ENCODE peak calls at places on chromosomes 5 and 9, in eight cellular contexts. One of them, this sample, is unnamed.
A peak's percentile ranks its signal among the peaks of the same experiment; 100 is the strongest.

GRCh38 chr5:179803651-179804598 is 2.7 kb downstream of the MGAT4B start:
- DNase-seq in PC-3: peak; percentile 46
- DNase-seq in AG09309: no peak
- DNase-seq in psoas muscle: no peak
- DNase-seq in CD8-positive, alpha-beta T cell: no peak
- DNase-seq in ascending aorta: peak; percentile 58
- DNase-seq in colonic mucosa: peak; percentile 33
- DNase-seq in GM12865: no peak
- DNase-seq in this sample: no peak

GRCh38 chr5:159336586-159337290 is 6.5 kb upstream of the IL12B start:
- DNase-seq in PC-3: no peak
- DNase-seq in AG09309: no peak
- DNase-seq in CD8-positive, alpha-beta T cell: no peak
- DNase-seq in ascending aorta: no peak
- DNase-seq in psoas muscle: no peak
- DNase-seq in GM12865: no peak
- DNase-seq in colonic mucosa: no peak
- DNase-seq in this sample: no peak

GRCh38 chr5:130198927-130199326 is 294.7 kb downstream of the CHSY3 start:
- DNase-seq in colonic mucosa: no peak
- DNase-seq in AG09309: no peak
- DNase-seq in ascending aorta: no peak
- DNase-seq in GM12865: peak; percentile 64
- DNase-seq in PC-3: peak; percentile 56
- DNase-seq in CD8-positive, alpha-beta T cell: no peak
- DNase-seq in psoas muscle: no peak
- DNase-seq in this sample: no peak

GRCh38 chr5:135497971-135498661 is 37.6 kb downstream of the NEUROG1 start:
- DNase-seq in ascending aorta: no peak
- DNase-seq in colonic mucosa: no peak
- DNase-seq in GM12865: no peak
- DNase-seq in CD8-positive, alpha-beta T cell: peak; percentile 32
- DNase-seq in psoas muscle: no peak
- DNase-seq in AG09309: no peak
- DNase-seq in PC-3: peak; percentile 47
- DNase-seq in this sample: peak; percentile 36

GRCh38 chr5:181160144-181160754 is 12.9 kb downstream of the OR2V2 start:
- DNase-seq in GM12865: peak; percentile 89
- DNase-seq in colonic mucosa: no peak
- DNase-seq in PC-3: peak; percentile 38
- DNase-seq in CD8-positive, alpha-beta T cell: peak; percentile 66
- DNase-seq in psoas muscle: peak; percentile 56
- DNase-seq in ascending aorta: peak; percentile 83
- DNase-seq in AG09309: no peak
- DNase-seq in this sample: peak; percentile 77

GRCh38 chr9:127818574-127818973 is 15.9 kb downstream of the FPGS start:
- DNase-seq in CD8-positive, alpha-beta T cell: no peak
- DNase-seq in GM12865: no peak
- DNase-seq in AG09309: no peak
- DNase-seq in ascending aorta: no peak
- DNase-seq in psoas muscle: no peak
- DNase-seq in PC-3: no peak
- DNase-seq in colonic mucosa: no peak
- DNase-seq in this sample: no peak

GRCh38 chr5:138186002-138186447 is 7.1 kb downstream of the KIF20A start:
- DNase-seq in GM12865: peak; percentile 53
- DNase-seq in AG09309: no peak
- DNase-seq in CD8-positive, alpha-beta T cell: no peak
- DNase-seq in psoas muscle: no peak
- DNase-seq in PC-3: no peak
- DNase-seq in colonic mucosa: no peak
- DNase-seq in ascending aorta: no peak
- DNase-seq in this sample: no peak

GRCh38 chr9:77597057-77597456 is 51.1 kb downstream of the GNA14 start:
- DNase-seq in colonic mucosa: no peak
- DNase-seq in GM12865: no peak
- DNase-seq in AG09309: no peak
- DNase-seq in psoas muscle: no peak
- DNase-seq in PC-3: no peak
- DNase-seq in CD8-positive, alpha-beta T cell: no peak
- DNase-seq in ascending aorta: no peak
- DNase-seq in this sample: no peak

GRCh38 chr9:19430201-19430760 is 21.5 kb downstream of the ACER2 start:
- DNase-seq in CD8-positive, alpha-beta T cell: no peak
- DNase-seq in AG09309: no peak
- DNase-seq in PC-3: no peak
- DNase-seq in psoas muscle: no peak
- DNase-seq in GM12865: no peak
- DNase-seq in ascending aorta: no peak
- DNase-seq in colonic mucosa: no peak
- DNase-seq in this sample: no peak

GRCh38 chr5:31291323-31291854 is 97.9 kb downstream of the CDH6 start:
- DNase-seq in psoas muscle: no peak
- DNase-seq in PC-3: peak; percentile 47
- DNase-seq in ascending aorta: no peak
- DNase-seq in AG09309: no peak
- DNase-seq in CD8-positive, alpha-beta T cell: no peak
- DNase-seq in colonic mucosa: no peak
- DNase-seq in GM12865: no peak
- DNase-seq in this sample: no peak

GRCh38 chr5:122602700-122603099 is 172.2 kb upstream of the SNX2 start:
- DNase-seq in GM12865: no peak
- DNase-seq in AG09309: no peak
- DNase-seq in CD8-positive, alpha-beta T cell: no peak
- DNase-seq in psoas muscle: no peak
- DNase-seq in ascending aorta: no peak
- DNase-seq in colonic mucosa: no peak
- DNase-seq in PC-3: no peak
- DNase-seq in this sample: no peak

GRCh38 chr5:107979272-107979671 is 308.5 kb upstream of the EFNA5 start:
- DNase-seq in AG09309: no peak
- DNase-seq in GM12865: no peak
- DNase-seq in psoas muscle: no peak
- DNase-seq in colonic mucosa: no peak
- DNase-seq in PC-3: no peak
- DNase-seq in ascending aorta: no peak
- DNase-seq in CD8-positive, alpha-beta T cell: no peak
- DNase-seq in this sample: no peak

GRCh38 chr5:96579711-96580110 is 82.5 kb upstream of the CAST start:
- DNase-seq in colonic mucosa: no peak
- DNase-seq in CD8-positive, alpha-beta T cell: no peak
- DNase-seq in PC-3: no peak
- DNase-seq in GM12865: no peak
- DNase-seq in psoas muscle: no peak
- DNase-seq in AG09309: no peak
- DNase-seq in ascending aorta: no peak
- DNase-seq in this sample: no peak

GRCh38 chr5:40223884-40224402 is 455.8 kb upstream of the PTGER4 start:
- DNase-seq in colonic mucosa: no peak
- DNase-seq in CD8-positive, alpha-beta T cell: no peak
- DNase-seq in psoas muscle: no peak
- DNase-seq in ascending aorta: no peak
- DNase-seq in GM12865: peak; percentile 67
- DNase-seq in AG09309: peak; percentile 67
- DNase-seq in PC-3: peak; percentile 90
- DNase-seq in this sample: no peak

GRCh38 chr9:114098021-114098659 is 952 bp downstream of the KIF12 start:
- DNase-seq in psoas muscle: no peak
- DNase-seq in CD8-positive, alpha-beta T cell: no peak
- DNase-seq in colonic mucosa: peak; percentile 71
- DNase-seq in GM12865: no peak
- DNase-seq in ascending aorta: no peak
- DNase-seq in PC-3: peak; percentile 39
- DNase-seq in AG09309: no peak
- DNase-seq in this sample: no peak

GRCh38 chr9:19409406-19410194 is 791 bp downstream of the ACER2 start:
- DNase-seq in CD8-positive, alpha-beta T cell: no peak
- DNase-seq in ascending aorta: peak; percentile 78
- DNase-seq in PC-3: peak; percentile 27
- DNase-seq in psoas muscle: peak; percentile 39
- DNase-seq in colonic mucosa: peak; percentile 44
- DNase-seq in GM12865: peak; percentile 48
- DNase-seq in AG09309: no peak
- DNase-seq in this sample: peak; percentile 15

GRCh38 chr5:42951847-42952411 is 88.2 kb downstream of the ANXA2R start:
- DNase-seq in ascending aorta: no peak
- DNase-seq in psoas muscle: peak; percentile 23
- DNase-seq in AG09309: no peak
- DNase-seq in colonic mucosa: peak; percentile 37
- DNase-seq in GM12865: peak; percentile 67
- DNase-seq in CD8-positive, alpha-beta T cell: peak; percentile 81
- DNase-seq in PC-3: no peak
- DNase-seq in this sample: no peak

GRCh38 chr9:70924905-70925547 is 196.4 kb downstream of the TRPM3 start:
- DNase-seq in GM12865: peak; percentile 57
- DNase-seq in CD8-positive, alpha-beta T cell: no peak
- DNase-seq in psoas muscle: no peak
- DNase-seq in AG09309: peak; percentile 89
- DNase-seq in colonic mucosa: peak; percentile 27
- DNase-seq in ascending aorta: peak; percentile 82
- DNase-seq in PC-3: peak; percentile 52
- DNase-seq in this sample: peak; percentile 34

GRCh38 chr9:84229186-84229585 is 111.4 kb downstream of the SLC28A3 start:
- DNase-seq in PC-3: no peak
- DNase-seq in GM12865: no peak
- DNase-seq in ascending aorta: no peak
- DNase-seq in AG09309: no peak
- DNase-seq in psoas muscle: no peak
- DNase-seq in colonic mucosa: no peak
- DNase-seq in CD8-positive, alpha-beta T cell: no peak
- DNase-seq in this sample: no peak

GRCh38 chr9:69223605-69224004 is 49.5 kb downstream of the TJP2 start:
- DNase-seq in AG09309: no peak
- DNase-seq in ascending aorta: no peak
- DNase-seq in GM12865: peak; percentile 12
- DNase-seq in colonic mucosa: no peak
- DNase-seq in PC-3: peak; percentile 70
- DNase-seq in CD8-positive, alpha-beta T cell: no peak
- DNase-seq in psoas muscle: no peak
- DNase-seq in this sample: no peak

GRCh38 chr5:176388341-176389113 is at the start of the genes HIGD2A and NOP16:
- DNase-seq in ascending aorta: peak; percentile 100
- DNase-seq in psoas muscle: peak; percentile 100
- DNase-seq in AG09309: peak; percentile 95
- DNase-seq in CD8-positive, alpha-beta T cell: peak; percentile 99
- DNase-seq in GM12865: peak; percentile 99
- DNase-seq in PC-3: peak; percentile 99
- DNase-seq in colonic mucosa: peak; percentile 100
- DNase-seq in this sample: peak; percentile 99

GRCh38 chr5:164818440-164818839 is 1313.0 kb downstream of the MAT2B start:
- DNase-seq in ascending aorta: no peak
- DNase-seq in colonic mucosa: no peak
- DNase-seq in psoas muscle: no peak
- DNase-seq in GM12865: no peak
- DNase-seq in CD8-positive, alpha-beta T cell: no peak
- DNase-seq in AG09309: no peak
- DNase-seq in PC-3: no peak
- DNase-seq in this sample: no peak

GRCh38 chr9:8860925-8861324 is 1061.3 kb upstream of the DMAC1 start:
- DNase-seq in colonic mucosa: no peak
- DNase-seq in ascending aorta: no peak
- DNase-seq in AG09309: no peak
- DNase-seq in psoas muscle: no peak
- DNase-seq in PC-3: no peak
- DNase-seq in CD8-positive, alpha-beta T cell: no peak
- DNase-seq in GM12865: no peak
- DNase-seq in this sample: no peak
- TF ChIP-seq CTCF in colonic mucosa: no peak
- TF ChIP-seq CTCF in ascending aorta: peak; percentile 12
- TF ChIP-seq CTCF in AG09309: no peak
- TF ChIP-seq CTCF in psoas muscle: no peak
- TF ChIP-seq CTCF in PC-3: no peak
- TF ChIP-seq CTCF in CD8-positive, alpha-beta T cell: no peak
- TF ChIP-seq CTCF in GM12865: no peak
- TF ChIP-seq CTCF in this sample: peak; percentile 18

GRCh38 chr9:133230093-133230492 is 21.0 kb upstream of the OBP2B start:
- DNase-seq in GM12865: no peak
- DNase-seq in AG09309: no peak
- DNase-seq in colonic mucosa: no peak
- DNase-seq in PC-3: no peak
- DNase-seq in CD8-positive, alpha-beta T cell: no peak
- DNase-seq in psoas muscle: no peak
- DNase-seq in ascending aorta: no peak
- DNase-seq in this sample: no peak
- H3K4me3 ChIP-seq in GM12865: no peak overlapping the region
- H3K4me3 ChIP-seq in AG09309: no peak overlapping the region
- H3K4me3 ChIP-seq in colonic mucosa: no peak overlapping the region
- H3K4me3 ChIP-seq in PC-3: no peak overlapping the region
- H3K4me3 ChIP-seq in CD8-positive, alpha-beta T cell: no peak overlapping the region
- H3K4me3 ChIP-seq in psoas muscle: no peak overlapping the region
- H3K4me3 ChIP-seq in ascending aorta: no peak overlapping the region
- H3K4me3 ChIP-seq in this sample: no peak overlapping the region

GRCh38 chr5:132313961-132314432 is 19.8 kb downstream of the SLC22A4 start:
- DNase-seq in ascending aorta: no peak
- DNase-seq in CD8-positive, alpha-beta T cell: no peak
- DNase-seq in colonic mucosa: no peak
- DNase-seq in psoas muscle: no peak
- DNase-seq in PC-3: no peak
- DNase-seq in AG09309: no peak
- DNase-seq in GM12865: no peak
- DNase-seq in this sample: no peak
- TF ChIP-seq CTCF in ascending aorta: no peak
- TF ChIP-seq CTCF in CD8-positive, alpha-beta T cell: no peak
- TF ChIP-seq CTCF in colonic mucosa: no peak
- TF ChIP-seq CTCF in psoas muscle: no peak
- TF ChIP-seq CTCF in PC-3: no peak
- TF ChIP-seq CTCF in AG09309: no peak
- TF ChIP-seq CTCF in GM12865: no peak
- TF ChIP-seq CTCF in this sample: no peak

DNA sequence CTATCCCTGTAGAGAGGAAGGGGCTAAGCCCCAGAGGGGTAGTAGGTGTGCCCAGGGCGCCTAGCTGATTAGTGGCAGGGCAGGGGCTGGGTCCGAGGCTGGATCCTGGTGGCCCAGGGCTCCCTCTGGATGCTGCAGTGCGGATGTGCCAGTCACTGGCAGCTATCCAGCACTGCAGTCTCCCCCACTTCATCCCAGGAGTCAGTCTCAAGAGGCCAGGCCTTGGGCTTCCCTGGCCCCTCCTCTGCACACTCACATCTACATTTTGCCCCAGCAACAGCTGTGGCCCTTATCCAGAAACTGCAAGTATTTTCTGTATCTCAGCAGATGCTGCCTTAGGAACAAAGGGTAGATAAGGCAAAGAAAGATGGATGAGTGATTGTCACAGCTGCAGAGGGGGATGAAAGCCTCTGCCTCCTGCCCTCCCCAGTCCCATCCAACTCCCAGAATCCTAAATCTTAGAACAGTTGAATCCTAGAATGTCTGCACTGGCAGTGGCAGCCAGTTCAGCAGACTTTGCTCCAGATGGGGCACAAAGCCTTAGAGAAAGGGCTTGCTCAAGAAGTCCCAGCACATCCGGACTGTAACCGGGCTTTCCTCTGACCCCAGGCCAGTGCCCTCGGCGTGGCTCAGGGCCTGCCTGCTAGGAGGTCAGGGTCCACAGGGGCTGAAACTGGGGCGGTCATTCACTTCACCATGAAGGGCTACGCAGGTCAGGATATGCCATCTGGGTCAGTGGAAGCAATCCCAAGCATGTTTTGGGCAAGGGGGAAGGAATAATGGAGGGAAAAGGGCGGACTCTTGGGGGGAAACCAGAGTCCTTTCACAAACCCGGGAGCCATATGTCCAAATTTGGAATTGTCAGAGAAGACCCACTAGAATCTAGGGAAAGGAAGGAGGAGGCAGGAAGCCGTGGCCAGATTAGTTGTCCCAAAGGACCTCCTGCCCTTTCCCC is 1.5 kb downstream of the ANXA6 start:
- DNase-seq in AG09309: no peak
- DNase-seq in PC-3: no peak
- DNase-seq in CD8-positive, alpha-beta T cell: no peak
- DNase-seq in ascending aorta: no peak
- DNase-seq in psoas muscle: no peak
- DNase-seq in GM12865: peak; percentile 65
- DNase-seq in colonic mucosa: no peak
- DNase-seq in this sample: no peak
- H3K4me3 ChIP-seq in AG09309: peak overlapping the region; percentile 88
- H3K4me3 ChIP-seq in PC-3: peak overlapping the region; percentile 67
- H3K4me3 ChIP-seq in CD8-positive, alpha-beta T cell: peak overlapping the region; percentile 52
- H3K4me3 ChIP-seq in ascending aorta: peak overlapping the region; percentile 80
- H3K4me3 ChIP-seq in psoas muscle: peak overlapping the region; percentile 91
- H3K4me3 ChIP-seq in GM12865: peak overlapping the region; percentile 94
- H3K4me3 ChIP-seq in colonic mucosa: peak overlapping the region; percentile 64
- H3K4me3 ChIP-seq in this sample: peak overlapping the region; percentile 80

This sample was measured in dorsolateral prefrontal cortex.